ENCODE peak calls at places on chromosomes 4 and X, in ten cellular contexts. M is WERI-Rb-1; W is stimulated activated naive CD4-positive, alpha-beta T cell; D is activated CD4-positive, alpha-beta T cell treated with anti-CD3 and anti-CD28 coated beads, Interleukin-2, amount 10 ng/mL, durations not matched to agents 7 days and 5 days; R is mucosa of gallbladder; S is HT-29; F is COR-L47; J is OCI-LY7; E is A549; N is T47D. Z is an unnamed sample.
A peak's percentile ranks its signal among the peaks of the same experiment; 100 is the strongest.

GRCh38 chrX:130085551-130085986 is 24.7 kb downstream of the ELF4 start:
- DNase-seq in M (no peak), W (no peak), D (no peak), R (no peak), S (no peak), F (no peak), J (peak; percentile 19), E (no peak), N (no peak), Z (no peak)

GRCh38 chr4:172220679-172221078 is 407.5 kb downstream of the GALNTL6 start:
- DNase-seq in M (no peak), W (no peak), D (no peak), R (no peak), S (no peak), F (no peak), J (no peak), E (no peak), N (no peak), Z (no peak)

GRCh38 chr4:31613946-31614623 is 893.9 kb downstream of the PCDH7 start:
- DNase-seq in M (no peak), W (no peak), D (no peak), R (no peak), S (no peak), F (no peak), J (no peak), E (peak; percentile 12), N (no peak), Z (no peak)

GRCh38 chrX:143635915-143636314 is at the start of gene SLITRK4:
- DNase-seq in M (no peak), W (no peak), D (no peak), R (no peak), S (no peak), F (no peak), J (no peak), E (no peak), N (no peak), Z (no peak)

GRCh38 chr4:3255611-3256186 is 6.7 kb downstream of the MSANTD1 start:
- DNase-seq in M (peak; percentile 3), W (no peak), D (no peak), R (no peak), S (no peak), F (no peak), J (no peak), E (no peak), N (no peak), Z (no peak)

GRCh38 chrX:138897621-138898492 is 186.3 kb upstream of the FGF13 start:
- DNase-seq in M (no peak), W (no peak), D (no peak), R (no peak), S (no peak), F (no peak), J (no peak), E (no peak), N (no peak), Z (peak; percentile 18)

GRCh38 chr4:114658179-114658578 is 59.6 kb downstream of the UGT8 start:
- DNase-seq in M (no peak), W (no peak), D (no peak), R (no peak), S (no peak), F (no peak), J (no peak), E (no peak), N (no peak), Z (no peak)

GRCh38 chrX:104318330-104319009 is 63.7 kb upstream of the ESX1 start:
- DNase-seq in M (no peak), W (no peak), D (no peak), R (peak; percentile 71), S (peak; percentile 94), F (no peak), J (no peak), E (peak; percentile 79), N (no peak), Z (peak; percentile 52)

GRCh38 chr4:94285666-94286065 is 57.0 kb downstream of the HPGDS start:
- DNase-seq in M (no peak), W (no peak), D (no peak), R (peak; percentile 34), S (peak; percentile 8), F (peak; percentile 62), J (no peak), E (no peak), N (no peak), Z (no peak)

GRCh38 chrX:119870626-119871131 is 854 bp downstream of the RNF113A start:
- DNase-seq in M (no peak), W (peak; percentile 30), D (peak; percentile 40), R (no peak), S (peak; percentile 54), F (no peak), J (peak; percentile 55), E (no peak), N (no peak), Z (no peak)

GRCh38 chrX:40062525-40063193 is 35.1 kb downstream of the BCOR start:
- DNase-seq in M (no peak), W (no peak), D (no peak), R (peak; percentile 42), S (no peak), F (no peak), J (no peak), E (no peak), N (no peak), Z (no peak)

GRCh38 chrX:55715847-55716246 is 1.7 kb upstream of the RRAGB start:
- DNase-seq in M (peak; percentile 6), W (no peak), D (no peak), R (no peak), S (no peak), F (no peak), J (peak; percentile 34), E (no peak), N (no peak), Z (no peak)

GRCh38 chr4:24850669-24851068 is 55.3 kb downstream of the SOD3 start:
- DNase-seq in M (peak; percentile 26), W (no peak), D (no peak), R (no peak), S (no peak), F (no peak), J (no peak), E (peak; percentile 10), N (no peak), Z (peak; percentile 94)

GRCh38 chr4:53477038-53477565 is 99.7 kb downstream of the FIP1L1 start:
- DNase-seq in M (no peak), W (no peak), D (no peak), R (no peak), S (no peak), F (no peak), J (no peak), E (no peak), N (no peak), Z (peak; percentile 62)

GRCh38 chrX:5068550-5068949 is 1160.1 kb downstream of the NLGN4X start:
- DNase-seq in M (no peak), W (no peak), D (no peak), R (no peak), S (no peak), F (no peak), J (no peak), E (no peak), N (no peak), Z (no peak)

GRCh38 chr4:38088321-38088720 is 128.1 kb downstream of the PTTG2 start:
- DNase-seq in M (no peak), W (no peak), D (no peak), R (no peak), S (no peak), F (no peak), J (no peak), E (no peak), N (no peak), Z (no peak)

GRCh38 chr4:149344436-149344835 is 471.2 kb downstream of the IQCM start:
- DNase-seq in M (no peak), W (no peak), D (no peak), R (no peak), S (no peak), F (no peak), J (no peak), E (no peak), N (no peak), Z (peak; percentile 61)

GRCh38 chr4:151238477-151238876 is 38.5 kb upstream of the PRSS48 start:
- DNase-seq in M (no peak), W (no peak), D (no peak), R (no peak), S (peak; percentile 26), F (no peak), J (no peak), E (peak; percentile 5), N (no peak), Z (peak; percentile 63)

Z was measured in fibroblast of the aortic adventitia.